ENCODE peak calls at places on chromosomes 4 and X, in four cellular contexts. One of them, this sample, is unnamed.

GRCh38 chr4:100872811-100873210 is 355.0 kb upstream of the EMCN start:
- DNase-seq in K562: no peak
- DNase-seq in HepG2: no peak
- DNase-seq in GM12878: no peak
- DNase-seq in this sample: no peak

GRCh38 chr4:83582289-83582756 is 46.4 kb downstream of the GPAT3 start:
- DNase-seq in K562: no peak
- DNase-seq in GM12878: no peak
- DNase-seq in HepG2: no peak
- DNase-seq in this sample: no peak

GRCh38 chrX:38232287-38232686 is 11.6 kb upstream of the SRPX start:
- DNase-seq in GM12878: no peak
- DNase-seq in K562: no peak
- DNase-seq in HepG2: no peak
- DNase-seq in this sample: no peak

GRCh38 chr4:10045481-10045880 is 24.2 kb upstream of the SLC2A9 start:
- DNase-seq in HepG2: peak
- DNase-seq in GM12878: no peak
- DNase-seq in K562: no peak
- DNase-seq in this sample: no peak

GRCh38 chrX:132041016-132041415 is 17.9 kb downstream of the STK26 start:
- DNase-seq in GM12878: no peak
- DNase-seq in K562: no peak
- DNase-seq in HepG2: no peak
- DNase-seq in this sample: no peak

GRCh38 chr4:38190717-38191178 is 230.6 kb downstream of the PTTG2 start:
- DNase-seq in K562: no peak
- DNase-seq in HepG2: no peak
- DNase-seq in GM12878: no peak
- DNase-seq in this sample: no peak

GRCh38 chr4:82515705-82516104 is 46.1 kb downstream of the TMEM150C start:
- DNase-seq in K562: no peak
- DNase-seq in HepG2: no peak
- DNase-seq in GM12878: no peak
- DNase-seq in this sample: no peak

GRCh38 chrX:102599084-102599949 is at the start of gene ARMCX5:
- DNase-seq in HepG2: peak
- DNase-seq in GM12878: peak
- DNase-seq in K562: peak
- DNase-seq in this sample: peak

GRCh38 chrX:103730746-103731508 is 20.2 kb downstream of the TMEM31 start:
- DNase-seq in K562: no peak
- DNase-seq in HepG2: no peak
- DNase-seq in GM12878: no peak
- DNase-seq in this sample: no peak

DNA sequence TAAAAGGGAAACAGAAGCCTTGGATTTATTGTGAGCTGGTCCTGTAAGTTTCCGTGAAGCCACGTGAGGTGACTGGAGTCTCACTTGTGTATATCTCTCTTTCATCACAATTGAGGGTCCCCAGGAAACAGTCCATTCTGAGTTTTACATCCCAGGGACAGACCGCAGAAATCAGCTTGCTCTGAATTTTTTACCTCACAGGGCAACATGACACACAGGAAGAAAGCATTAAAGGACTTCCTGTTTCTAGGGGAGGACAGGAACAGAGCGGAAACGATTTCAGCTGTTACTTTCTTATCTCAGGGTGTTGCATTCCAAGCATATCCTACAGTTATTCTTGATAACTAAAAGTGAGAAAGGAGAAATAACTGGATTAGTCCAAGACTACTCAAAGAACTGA is 553.5 kb downstream of the TRAM1L1 start:
- DNase-seq in K562: no peak
- DNase-seq in GM12878: no peak
- DNase-seq in HepG2: no peak
- DNase-seq in this sample: no peak
- TF ChIP-seq ETV6 in K562: no peak
- TF ChIP-seq ETV6 in GM12878: no peak
- TF ChIP-seq ETV6 in HepG2: no peak
- TF ChIP-seq ETV6 in this sample: no peak

GRCh38 chrX:118039591-118039990 is 77.0 kb downstream of the KLHL13 start:
- DNase-seq in HepG2: no peak
- DNase-seq in K562: no peak
- DNase-seq in GM12878: no peak
- DNase-seq in this sample: no peak

GRCh38 chrX:118038614-118039365 is 77.8 kb downstream of the KLHL13 start:
- DNase-seq in GM12878: no peak
- DNase-seq in K562: no peak
- DNase-seq in HepG2: no peak
- DNase-seq in this sample: no peak
- TF ChIP-seq ETV6 in GM12878: no peak
- TF ChIP-seq ETV6 in K562: no peak
- TF ChIP-seq ETV6 in HepG2: no peak
- TF ChIP-seq ETV6 in this sample: no peak

GRCh38 chr4:5757091-5757490 is 46.1 kb downstream of the EVC start:
- DNase-seq in HepG2: no peak
- DNase-seq in GM12878: no peak
- DNase-seq in K562: no peak
- DNase-seq in this sample: no peak
- TF ChIP-seq ETV6 in HepG2: no peak
- TF ChIP-seq ETV6 in GM12878: no peak
- TF ChIP-seq ETV6 in K562: no peak
- TF ChIP-seq ETV6 in this sample: no peak

GRCh38 chrX:53682885-53683555 is 3.5 kb downstream of the HUWE1 start:
- DNase-seq in K562: peak
- DNase-seq in HepG2: peak
- DNase-seq in GM12878: no peak
- DNase-seq in this sample: peak
- TF ChIP-seq ETV6 in K562: no peak
- TF ChIP-seq ETV6 in HepG2: no peak
- TF ChIP-seq ETV6 in GM12878: no peak
- TF ChIP-seq ETV6 in this sample: no peak